ENCODE peak calls at places on chromosomes 4 and X, in four cellular contexts. S is GM12878, A is body of pancreas, Y is endothelial cell. J is an unnamed sample.

GRCh38 chr4:187027231-187027760 is 303.6 kb upstream of the FAT1 start:
- DNase-seq in S (no peak), A (no peak), Y (no peak), J (no peak)

GRCh38 chr4:77126844-77127614 is 30.0 kb upstream of the CCNG2 start:
- DNase-seq in S (no peak), A (no peak), Y (no peak), J (no peak)

GRCh38 chr4:85209161-85209560 is 242.7 kb upstream of the WDFY3 start:
- DNase-seq in S (no peak), A (no peak), Y (no peak), J (no peak)

GRCh38 chr4:183175631-183176232 is 76.7 kb downstream of the WWC2 start:
- DNase-seq in S (no peak), A (no peak), Y (no peak), J (no peak)

GRCh38 chr4:84837751-84838150 is 128.7 kb downstream of the WDFY3 start:
- DNase-seq in S (no peak), A (no peak), Y (no peak), J (no peak)

GRCh38 chrX:9467751-9468150 is 2.9 kb downstream of the TBL1X start:
- DNase-seq in S (no peak), A (no peak), Y (no peak), J (no peak)

GRCh38 chr4:180363817-180364216 is 1879.4 kb upstream of the TENM3 start:
- DNase-seq in S (no peak), A (no peak), Y (no peak), J (no peak)

GRCh38 chr4:94605241-94605640 is 152.5 kb upstream of the BMPR1B start:
- DNase-seq in S (no peak), A (no peak), Y (no peak), J (no peak)

GRCh38 chrX:136879001-136879667 is 1.4 kb downstream of the RBMX start:
- DNase-seq in S (no peak), A (no peak), Y (no peak), J (no peak)

GRCh38 chrX:68675466-68675865 is 28.0 kb downstream of the STARD8 start:
- DNase-seq in S (no peak), A (no peak), Y (no peak), J (no peak)

GRCh38 chr4:177441803-177442622 is at the start of gene AGA:
- DNase-seq in S (peak), A (peak), Y (peak), J (peak)
- TF ChIP-seq CTCF in S (no peak), A (no peak), Y (no peak), J (no peak)

GRCh38 chrX:94424456-94424855 is 750.5 kb downstream of the FAM133A start:
- DNase-seq in S (no peak), A (no peak), Y (no peak), J (no peak)
- TF ChIP-seq CTCF in S (no peak), A (no peak), Y (no peak), J (no peak)

GRCh38 chr4:1792832-1793495 is at the start of gene FGFR3:
- DNase-seq in S (no peak), A (peak), Y (no peak), J (no peak)
- TF ChIP-seq CTCF in S (no peak), A (no peak), Y (no peak), J (no peak)

DNA sequence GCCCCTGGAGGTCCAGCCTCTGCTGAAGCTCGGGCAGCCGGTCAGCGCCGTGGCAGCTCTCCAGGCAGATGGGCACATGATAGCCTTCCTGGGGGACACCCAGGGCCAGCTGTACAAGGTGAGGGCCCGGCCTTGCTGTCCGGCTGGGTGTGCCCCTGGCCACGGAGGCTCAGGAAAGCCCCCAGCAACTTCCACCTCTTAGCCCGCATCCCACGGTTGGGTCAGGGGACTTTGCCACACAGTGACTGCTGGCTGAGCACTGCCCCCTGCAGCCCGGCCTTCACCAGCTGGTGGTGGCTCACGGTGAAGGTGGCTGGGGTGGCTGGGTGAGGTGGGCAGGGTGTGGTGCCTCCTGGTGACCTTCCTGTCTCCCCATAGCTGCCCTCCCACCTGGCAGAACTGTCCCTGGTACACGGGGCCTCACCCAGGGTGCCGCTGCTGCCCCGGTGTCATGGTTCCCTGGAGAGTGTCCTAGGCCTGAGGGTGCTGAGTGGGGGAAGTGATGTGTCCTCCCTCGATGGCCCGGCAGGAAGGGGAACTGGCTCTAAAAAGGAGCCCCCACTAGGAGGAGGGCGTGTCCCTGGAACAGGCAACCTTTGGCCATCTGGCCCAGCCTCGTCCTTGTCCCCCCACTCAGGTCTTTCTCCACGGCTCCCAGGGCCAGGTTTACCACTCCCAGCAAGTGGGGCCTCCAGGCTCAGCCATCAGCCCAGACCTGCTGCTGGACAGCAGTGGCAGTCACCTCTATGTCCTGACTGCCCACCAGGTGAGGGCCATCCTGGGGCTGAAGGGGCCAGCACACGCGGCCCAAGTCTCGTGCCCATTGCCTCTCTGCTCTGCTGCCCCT is 4.5 kb downstream of the PLXNB3 start:
- DNase-seq in S (no peak), A (no peak), Y (no peak), J (no peak)
- TF ChIP-seq CTCF in S (no peak), A (no peak), Y (no peak), J (no peak)

GRCh38 chrX:154049209-154050112 is 29.8 kb upstream of the IRAK1 start:
- DNase-seq in S (no peak), A (no peak), Y (no peak), J (peak)
- TF ChIP-seq CTCF in S (no peak), A (no peak), Y (no peak), J (no peak)

GRCh38 chr4:47669946-47670345 is 167.9 kb downstream of the CORIN start:
- DNase-seq in S (no peak), A (peak), Y (no peak), J (no peak)

GRCh38 chr4:47664051-47664826 is 173.6 kb downstream of the CORIN start:
- DNase-seq in S (no peak), A (no peak), Y (no peak), J (no peak)

GRCh38 chr4:47667552-47667951 is 170.3 kb downstream of the CORIN start:
- DNase-seq in S (no peak), A (no peak), Y (no peak), J (no peak)

GRCh38 chr4:47668256-47668655 is 169.6 kb downstream of the CORIN start:
- DNase-seq in S (no peak), A (no peak), Y (no peak), J (no peak)

DNA sequence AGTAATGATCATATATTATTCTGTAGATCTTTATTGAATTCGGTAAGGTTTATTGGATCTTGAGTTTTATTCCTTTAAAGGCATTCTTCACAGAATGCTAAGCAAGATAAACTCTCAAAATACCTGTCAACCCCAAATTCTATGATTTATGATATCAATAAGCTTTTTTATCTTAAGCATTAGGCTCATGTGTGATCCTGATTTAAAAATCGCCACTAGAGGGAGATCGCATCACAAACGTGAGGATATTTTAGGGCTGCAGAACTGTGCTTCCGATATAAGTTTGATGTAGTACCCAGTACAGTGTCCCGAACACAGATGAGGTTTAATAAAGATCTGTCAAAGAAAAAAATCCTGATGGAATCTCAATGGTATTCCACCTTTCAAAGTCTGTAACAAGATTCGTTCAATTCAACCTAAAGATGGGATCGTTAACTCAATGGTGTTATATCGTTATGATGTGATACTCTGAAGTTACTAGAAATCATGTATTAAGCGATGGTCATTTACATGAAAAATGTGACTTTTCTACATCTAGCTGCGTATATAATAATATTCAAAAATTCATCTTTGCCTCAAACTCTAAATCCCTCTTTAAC is 169.0 kb downstream of the CORIN start:
- DNase-seq in S (no peak), A (peak), Y (peak), J (no peak)
- TF ChIP-seq CTCF in S (peak), A (peak), Y (peak), J (peak)

GRCh38 chr4:15544196-15544730 is 74.6 kb downstream of the CC2D2A start:
- DNase-seq in S (no peak), A (no peak), Y (no peak), J (no peak)
- TF ChIP-seq CTCF in S (no peak), A (no peak), Y (no peak), J (no peak)

DNA sequence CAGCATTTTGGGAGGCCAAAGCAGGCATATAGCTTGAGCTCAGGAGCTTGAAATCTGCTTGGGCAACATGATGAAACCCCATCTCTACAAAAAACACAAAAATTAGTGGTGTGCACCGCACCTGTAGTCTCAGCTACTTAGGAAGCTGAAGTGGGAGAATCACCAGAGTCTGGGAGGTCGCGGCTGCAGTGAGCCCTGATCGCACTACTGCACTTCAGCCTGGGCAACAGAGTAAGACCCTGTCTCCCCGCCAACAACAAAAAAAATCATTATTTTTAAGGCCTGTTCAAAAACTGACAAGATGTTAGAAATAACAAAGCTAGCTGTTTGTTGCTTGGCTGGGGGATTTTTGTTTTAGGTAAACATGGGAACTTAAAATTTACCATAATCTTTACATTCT is 5.1 kb downstream of the YTHDC1 start:
- DNase-seq in S (no peak), A (no peak), Y (no peak), J (no peak)
- TF ChIP-seq CTCF in S (no peak), A (no peak), Y (no peak), J (no peak)

GRCh38 chr4:86496094-86497060 is 97.7 kb upstream of the PTPN13 start:
- DNase-seq in S (no peak), A (peak), Y (peak), J (no peak)
- TF ChIP-seq CTCF in S (peak), A (peak), Y (peak), J (peak)

J was measured in sigmoid colon.